ENCODE peak calls at places on chromosomes 11 and 22, in five cellular contexts. One of them, this sample, is unnamed.

GRCh38 chr11:121692236-121692635 is 239.5 kb upstream of the SORL1-AS1 start:
- DNase-seq in left ventricle myocardium inferior: no peak
- DNase-seq in uterus: no peak
- DNase-seq in WERI-Rb-1: no peak
- DNase-seq in lower lobe of right lung: no peak
- DNase-seq in this sample: no peak

GRCh38 chr11:121655481-121656332 is 202.9 kb upstream of the SORL1-AS1 start:
- DNase-seq in left ventricle myocardium inferior: peak
- DNase-seq in uterus: peak
- DNase-seq in WERI-Rb-1: peak
- DNase-seq in lower lobe of right lung: peak
- DNase-seq in this sample: peak

GRCh38 chr22:21100149-21101032 is 54.6 kb downstream of the LRRC74B start:
- DNase-seq in left ventricle myocardium inferior: no peak
- DNase-seq in uterus: no peak
- DNase-seq in WERI-Rb-1: no peak
- DNase-seq in lower lobe of right lung: no peak
- DNase-seq in this sample: no peak

GRCh38 chr22:37328017-37328416 is 45.7 kb downstream of the CYTH4 start:
- DNase-seq in left ventricle myocardium inferior: no peak
- DNase-seq in uterus: no peak
- DNase-seq in WERI-Rb-1: no peak
- DNase-seq in lower lobe of right lung: no peak
- DNase-seq in this sample: no peak

GRCh38 chr11:2681408-2682145 is 18.2 kb downstream of the KCNQ1OT1 start:
- DNase-seq in left ventricle myocardium inferior: no peak
- DNase-seq in uterus: no peak
- DNase-seq in WERI-Rb-1: peak
- DNase-seq in lower lobe of right lung: no peak
- DNase-seq in this sample: no peak

GRCh38 chr11:34890812-34891211 is 25.4 kb downstream of the APIP start:
- DNase-seq in left ventricle myocardium inferior: no peak
- DNase-seq in uterus: no peak
- DNase-seq in WERI-Rb-1: no peak
- DNase-seq in lower lobe of right lung: no peak
- DNase-seq in this sample: no peak

GRCh38 chr11:45405916-45406670 is 120.0 kb upstream of the SYT13 start:
- DNase-seq in left ventricle myocardium inferior: no peak
- DNase-seq in uterus: no peak
- DNase-seq in WERI-Rb-1: no peak
- DNase-seq in lower lobe of right lung: no peak
- DNase-seq in this sample: no peak

GRCh38 chr22:46686221-46686872 is 51.7 kb downstream of the CERK start:
- DNase-seq in left ventricle myocardium inferior: peak
- DNase-seq in uterus: no peak
- DNase-seq in WERI-Rb-1: no peak
- DNase-seq in lower lobe of right lung: no peak
- DNase-seq in this sample: no peak

GRCh38 chr22:39528681-39529486 is 3.7 kb downstream of the RPS19BP1 start:
- DNase-seq in left ventricle myocardium inferior: peak
- DNase-seq in uterus: peak
- DNase-seq in WERI-Rb-1: peak
- DNase-seq in lower lobe of right lung: peak
- DNase-seq in this sample: peak

GRCh38 chr22:27474711-27475547 is 326.6 kb downstream of the MN1 start:
- DNase-seq in left ventricle myocardium inferior: no peak
- DNase-seq in uterus: peak
- DNase-seq in WERI-Rb-1: no peak
- DNase-seq in lower lobe of right lung: no peak
- DNase-seq in this sample: no peak

GRCh38 chr22:47548953-47549740 is 786.7 kb downstream of the TBC1D22A start:
- DNase-seq in left ventricle myocardium inferior: no peak
- DNase-seq in uterus: no peak
- DNase-seq in WERI-Rb-1: no peak
- DNase-seq in lower lobe of right lung: no peak
- DNase-seq in this sample: peak

GRCh38 chr11:66022401-66023185 is 3.7 kb downstream of the CATSPER1 start:
- DNase-seq in left ventricle myocardium inferior: peak
- DNase-seq in uterus: peak
- DNase-seq in WERI-Rb-1: peak
- DNase-seq in lower lobe of right lung: peak
- DNase-seq in this sample: peak

GRCh38 chr11:27456140-27456801 is 16.3 kb downstream of the LGR4 start:
- DNase-seq in left ventricle myocardium inferior: no peak
- DNase-seq in uterus: no peak
- DNase-seq in WERI-Rb-1: no peak
- DNase-seq in lower lobe of right lung: no peak
- DNase-seq in this sample: no peak

GRCh38 chr11:92226331-92227232 is 2.0 kb downstream of the FAT3 start:
- DNase-seq in left ventricle myocardium inferior: no peak
- DNase-seq in uterus: no peak
- DNase-seq in WERI-Rb-1: peak
- DNase-seq in lower lobe of right lung: no peak
- DNase-seq in this sample: no peak

GRCh38 chr11:121032546-121032945 is 8.6 kb downstream of the TBCEL start:
- DNase-seq in left ventricle myocardium inferior: no peak
- DNase-seq in uterus: no peak
- DNase-seq in WERI-Rb-1: no peak
- DNase-seq in lower lobe of right lung: no peak
- DNase-seq in this sample: no peak

GRCh38 chr11:68340003-68340767 is 27.8 kb downstream of the LRP5 start:
- DNase-seq in left ventricle myocardium inferior: no peak
- DNase-seq in uterus: no peak
- DNase-seq in WERI-Rb-1: no peak
- DNase-seq in lower lobe of right lung: no peak
- DNase-seq in this sample: no peak

GRCh38 chr11:68342459-68343158 is 30.2 kb downstream of the LRP5 start:
- DNase-seq in left ventricle myocardium inferior: no peak
- DNase-seq in uterus: no peak
- DNase-seq in WERI-Rb-1: no peak
- DNase-seq in lower lobe of right lung: peak
- DNase-seq in this sample: no peak

GRCh38 chr11:68340784-68341556 is 28.6 kb downstream of the LRP5 start:
- DNase-seq in left ventricle myocardium inferior: no peak
- DNase-seq in uterus: no peak
- DNase-seq in WERI-Rb-1: no peak
- DNase-seq in lower lobe of right lung: no peak
- DNase-seq in this sample: no peak

GRCh38 chr11:68343761-68344256 is 31.4 kb downstream of the LRP5 start:
- DNase-seq in left ventricle myocardium inferior: no peak
- DNase-seq in uterus: no peak
- DNase-seq in WERI-Rb-1: no peak
- DNase-seq in lower lobe of right lung: no peak
- DNase-seq in this sample: no peak

GRCh38 chr11:68341557-68342458 is 29.4 kb downstream of the LRP5 start:
- DNase-seq in left ventricle myocardium inferior: no peak
- DNase-seq in uterus: no peak
- DNase-seq in WERI-Rb-1: no peak
- DNase-seq in lower lobe of right lung: no peak
- DNase-seq in this sample: no peak
- TF ChIP-seq CTCF in left ventricle myocardium inferior: no peak
- TF ChIP-seq CTCF in uterus: no peak
- TF ChIP-seq CTCF in WERI-Rb-1: no peak
- TF ChIP-seq CTCF in lower lobe of right lung: no peak
- TF ChIP-seq CTCF in this sample: peak

DNA sequence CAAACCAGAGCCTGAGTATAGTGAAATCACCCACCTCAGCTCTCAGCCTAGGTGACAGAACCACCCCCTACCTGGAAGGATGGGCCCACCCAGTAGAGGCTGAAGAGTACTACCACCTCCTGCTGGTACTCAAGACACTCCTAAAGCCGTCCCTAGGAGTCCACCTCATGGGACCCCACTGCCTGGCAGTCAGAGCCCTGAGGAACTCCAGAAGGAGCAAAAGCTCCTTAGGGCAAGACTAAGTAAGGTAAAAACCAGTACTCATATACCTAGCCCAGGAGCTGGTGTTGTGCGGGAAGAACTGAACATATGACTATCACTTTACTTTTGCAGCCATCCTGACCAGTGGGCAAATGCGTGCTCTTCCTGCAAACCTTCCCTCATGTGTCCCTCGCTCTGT is 36.3 kb downstream of the HIRA start:
- DNase-seq in left ventricle myocardium inferior: no peak
- DNase-seq in uterus: no peak
- DNase-seq in WERI-Rb-1: no peak
- DNase-seq in lower lobe of right lung: no peak
- DNase-seq in this sample: no peak
- H3K27ac ChIP-seq in left ventricle myocardium inferior: no peak
- H3K27ac ChIP-seq in uterus: no peak
- H3K27ac ChIP-seq in WERI-Rb-1: no peak
- H3K27ac ChIP-seq in lower lobe of right lung: no peak
- H3K27ac ChIP-seq in this sample: no peak

DNA sequence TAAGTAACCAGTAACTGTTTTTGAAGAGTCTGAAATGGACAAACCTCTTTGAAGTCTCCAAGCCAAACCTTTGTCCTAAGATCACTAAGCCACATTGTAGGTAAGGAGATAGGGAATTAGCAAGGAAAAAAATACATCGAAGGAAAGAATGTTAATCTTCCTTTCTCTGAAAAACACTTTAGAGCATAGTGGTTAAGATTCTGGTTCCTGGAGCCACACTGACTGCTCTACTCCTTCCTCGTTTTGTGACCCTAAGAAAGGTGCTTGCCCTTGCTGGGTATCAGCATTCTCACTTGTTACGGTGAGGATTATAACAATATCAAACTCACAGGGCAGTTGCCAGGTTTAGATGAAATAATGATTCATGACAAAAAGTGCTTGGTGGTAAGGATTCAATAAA is 104.0 kb downstream of the SIK3 start:
- DNase-seq in left ventricle myocardium inferior: no peak
- DNase-seq in uterus: no peak
- DNase-seq in WERI-Rb-1: no peak
- DNase-seq in lower lobe of right lung: no peak
- DNase-seq in this sample: no peak
- TF ChIP-seq CTCF in left ventricle myocardium inferior: no peak
- TF ChIP-seq CTCF in uterus: no peak
- TF ChIP-seq CTCF in WERI-Rb-1: no peak
- TF ChIP-seq CTCF in lower lobe of right lung: no peak
- TF ChIP-seq CTCF in this sample: no peak

GRCh38 chr22:42533638-42533977 is 14.0 kb upstream of the RRP7A start:
- DNase-seq in left ventricle myocardium inferior: no peak
- DNase-seq in uterus: no peak
- DNase-seq in WERI-Rb-1: no peak
- DNase-seq in lower lobe of right lung: no peak
- DNase-seq in this sample: no peak

DNA sequence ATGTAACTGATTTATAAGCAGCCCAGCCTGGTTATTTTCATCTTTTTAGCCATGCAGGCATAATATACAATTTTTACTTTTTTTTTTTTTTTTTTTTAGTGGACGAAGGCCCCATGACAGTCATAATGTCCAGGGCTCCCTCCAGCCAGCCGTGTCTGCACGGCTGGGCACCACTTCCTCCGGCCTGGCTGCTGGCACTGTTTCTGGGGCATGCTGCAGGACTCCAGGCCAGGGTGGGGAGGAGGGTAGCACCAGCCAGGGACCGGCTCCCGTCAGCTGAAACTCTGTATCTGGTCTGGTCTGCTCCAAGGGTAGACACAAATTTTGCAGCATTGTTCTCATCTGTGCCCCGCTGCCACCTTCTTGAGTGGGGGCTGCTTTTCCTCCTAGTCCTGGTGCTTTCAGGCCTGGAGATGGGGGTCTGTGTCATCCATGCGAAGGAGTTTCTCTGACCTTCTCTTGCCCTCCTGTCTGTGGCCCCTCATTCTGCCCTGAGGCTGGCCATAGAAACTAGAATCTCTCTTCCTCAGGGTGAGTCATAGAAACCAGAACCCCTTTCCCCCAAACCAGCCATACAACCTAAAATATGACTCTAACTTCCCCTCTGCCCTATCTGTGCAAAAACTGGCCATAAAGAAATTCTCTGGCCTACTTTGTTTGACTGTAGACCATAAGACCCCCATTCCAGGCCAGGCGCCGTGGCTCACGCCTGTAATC is 9.2 kb upstream of the RRP7A start:
- DNase-seq in left ventricle myocardium inferior: no peak
- DNase-seq in uterus: no peak
- DNase-seq in WERI-Rb-1: no peak
- DNase-seq in lower lobe of right lung: no peak
- DNase-seq in this sample: no peak
- H3K27ac ChIP-seq in left ventricle myocardium inferior: no peak
- H3K27ac ChIP-seq in uterus: no peak
- H3K27ac ChIP-seq in WERI-Rb-1: no peak
- H3K27ac ChIP-seq in lower lobe of right lung: no peak
- H3K27ac ChIP-seq in this sample: no peak

DNA sequence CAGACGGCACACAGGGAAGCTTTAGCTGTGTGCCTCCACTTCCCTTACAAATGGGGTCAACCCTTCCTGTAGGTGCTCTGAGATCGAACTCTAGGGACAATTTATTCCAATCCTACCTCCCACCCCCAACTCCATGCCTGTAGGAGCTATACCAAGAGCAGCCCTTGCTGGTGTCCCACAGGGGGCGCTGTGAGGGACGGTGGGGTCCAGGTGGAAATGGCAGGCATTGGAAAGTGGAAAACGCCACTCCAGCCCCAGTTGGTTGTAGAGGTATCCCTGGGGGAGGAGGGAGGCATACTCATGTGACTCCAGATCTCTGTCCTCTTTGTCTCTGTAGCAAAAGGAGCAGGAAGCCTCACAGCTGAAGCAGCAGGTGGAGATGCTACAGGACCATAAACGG is 161.3 kb downstream of the MYO18B start:
- DNase-seq in left ventricle myocardium inferior: no peak
- DNase-seq in uterus: no peak
- DNase-seq in WERI-Rb-1: peak
- DNase-seq in lower lobe of right lung: no peak
- DNase-seq in this sample: no peak
- TF ChIP-seq CTCF in left ventricle myocardium inferior: no peak
- TF ChIP-seq CTCF in uterus: no peak
- TF ChIP-seq CTCF in WERI-Rb-1: peak
- TF ChIP-seq CTCF in lower lobe of right lung: no peak
- TF ChIP-seq CTCF in this sample: no peak